ENCODE peak calls at places on chromosomes 6 and 20, in five cellular contexts. One of them, this sample, is unnamed.

GRCh38 chr6:56593801-56594318 is 48.8 kb downstream of the DST start:
- DNase-seq in PC-3: no peak
- DNase-seq in lower leg skin: no peak
- DNase-seq in AG09309: peak; percentile 5
- DNase-seq in cardiac muscle cell: no peak
- DNase-seq in this sample: no peak

GRCh38 chr6:80457044-80457933 is 350.8 kb downstream of the BCKDHB start:
- DNase-seq in PC-3: peak; percentile 90
- DNase-seq in lower leg skin: peak; percentile 77
- DNase-seq in AG09309: peak; percentile 88
- DNase-seq in cardiac muscle cell: no peak
- DNase-seq in this sample: no peak

GRCh38 chr6:43308101-43308989 is at the start of gene CRIP3:
- DNase-seq in PC-3: peak; percentile 64
- DNase-seq in lower leg skin: no peak
- DNase-seq in AG09309: no peak
- DNase-seq in cardiac muscle cell: peak; percentile 36
- DNase-seq in this sample: no peak

GRCh38 chr20:34472246-34472925 is 43.8 kb upstream of the DYNLRB1 start:
- DNase-seq in PC-3: peak; percentile 23
- DNase-seq in lower leg skin: no peak
- DNase-seq in AG09309: peak; percentile 41
- DNase-seq in cardiac muscle cell: no peak
- DNase-seq in this sample: no peak

GRCh38 chr6:28864321-28864923 is 59.4 kb downstream of the TRIM27 start:
- DNase-seq in PC-3: no peak
- DNase-seq in lower leg skin: no peak
- DNase-seq in AG09309: no peak
- DNase-seq in cardiac muscle cell: no peak
- DNase-seq in this sample: no peak

GRCh38 chr20:12321746-12322145 is 404.1 kb downstream of the BTBD3 start:
- DNase-seq in PC-3: no peak
- DNase-seq in lower leg skin: no peak
- DNase-seq in AG09309: no peak
- DNase-seq in cardiac muscle cell: no peak
- DNase-seq in this sample: no peak

GRCh38 chr6:130381459-130382380 is 15.9 kb downstream of the TMEM200A start:
- DNase-seq in PC-3: no peak
- DNase-seq in lower leg skin: no peak
- DNase-seq in AG09309: no peak
- DNase-seq in cardiac muscle cell: no peak
- DNase-seq in this sample: no peak

GRCh38 chr6:84033523-84034451 is at the start of gene MRAP2:
- DNase-seq in PC-3: no peak
- DNase-seq in lower leg skin: no peak
- DNase-seq in AG09309: no peak
- DNase-seq in cardiac muscle cell: peak; percentile 74
- DNase-seq in this sample: no peak

GRCh38 chr20:51752343-51752951 is 15.7 kb downstream of the ATP9A start:
- DNase-seq in PC-3: peak; percentile 97
- DNase-seq in lower leg skin: no peak
- DNase-seq in AG09309: peak; percentile 86
- DNase-seq in cardiac muscle cell: no peak
- DNase-seq in this sample: no peak

GRCh38 chr20:20546402-20546801 is 166.0 kb downstream of the RALGAPA2 start:
- DNase-seq in PC-3: no peak
- DNase-seq in lower leg skin: no peak
- DNase-seq in AG09309: no peak
- DNase-seq in cardiac muscle cell: no peak
- DNase-seq in this sample: no peak

GRCh38 chr6:14742680-14743079 is 503.2 kb upstream of the JARID2 start:
- DNase-seq in PC-3: no peak
- DNase-seq in lower leg skin: no peak
- DNase-seq in AG09309: no peak
- DNase-seq in cardiac muscle cell: no peak
- DNase-seq in this sample: no peak

GRCh38 chr6:160919713-160920112 is 71.9 kb upstream of the MAP3K4 start:
- DNase-seq in PC-3: peak; percentile 81
- DNase-seq in lower leg skin: no peak
- DNase-seq in AG09309: peak; percentile 86
- DNase-seq in cardiac muscle cell: no peak
- DNase-seq in this sample: no peak

GRCh38 chr20:63329331-63330083 is 31.6 kb downstream of the CHRNA4 start:
- DNase-seq in PC-3: no peak
- DNase-seq in lower leg skin: no peak
- DNase-seq in AG09309: no peak
- DNase-seq in cardiac muscle cell: no peak
- DNase-seq in this sample: no peak

GRCh38 chr6:21679761-21680265 is 86.3 kb downstream of the SOX4 start:
- DNase-seq in PC-3: peak; percentile 54
- DNase-seq in lower leg skin: no peak
- DNase-seq in AG09309: peak; percentile 71
- DNase-seq in cardiac muscle cell: no peak
- DNase-seq in this sample: no peak

GRCh38 chr6:43142101-43142500 is 29.0 kb upstream of the SRF start:
- DNase-seq in PC-3: no peak
- DNase-seq in lower leg skin: no peak
- DNase-seq in AG09309: no peak
- DNase-seq in cardiac muscle cell: no peak
- DNase-seq in this sample: no peak

GRCh38 chr20:62765021-62765420 is 31.3 kb upstream of the MRGBP start:
- DNase-seq in PC-3: no peak
- DNase-seq in lower leg skin: no peak
- DNase-seq in AG09309: no peak
- DNase-seq in cardiac muscle cell: no peak
- DNase-seq in this sample: no peak

GRCh38 chr6:43628392-43629103 is 516 bp downstream of the GTPBP2 start:
- DNase-seq in PC-3: peak; percentile 20
- DNase-seq in lower leg skin: peak; percentile 46
- DNase-seq in AG09309: no peak
- DNase-seq in cardiac muscle cell: peak; percentile 67
- DNase-seq in this sample: no peak

GRCh38 chr20:17634666-17635319 is 47.2 kb downstream of the RRBP1 start:
- DNase-seq in PC-3: no peak
- DNase-seq in lower leg skin: no peak
- DNase-seq in AG09309: no peak
- DNase-seq in cardiac muscle cell: no peak
- DNase-seq in this sample: no peak

GRCh38 chr6:143321687-143322086 is 128.8 kb downstream of the ADAT2 start:
- DNase-seq in PC-3: no peak
- DNase-seq in lower leg skin: no peak
- DNase-seq in AG09309: no peak
- DNase-seq in cardiac muscle cell: no peak
- DNase-seq in this sample: no peak

GRCh38 chr20:36144336-36144735 is 10.2 kb upstream of the EPB41L1 start:
- DNase-seq in PC-3: peak; percentile 8
- DNase-seq in lower leg skin: no peak
- DNase-seq in AG09309: no peak
- DNase-seq in cardiac muscle cell: no peak
- DNase-seq in this sample: no peak

GRCh38 chr20:9467995-9468394 is 46.4 kb upstream of the LAMP5 start:
- DNase-seq in PC-3: peak; percentile 25
- DNase-seq in lower leg skin: no peak
- DNase-seq in AG09309: no peak
- DNase-seq in cardiac muscle cell: peak; percentile 9
- DNase-seq in this sample: no peak

GRCh38 chr20:34302312-34302722 is 838 bp downstream of the AHCY start:
- DNase-seq in PC-3: peak; percentile 26
- DNase-seq in lower leg skin: no peak
- DNase-seq in AG09309: no peak
- DNase-seq in cardiac muscle cell: no peak
- DNase-seq in this sample: no peak

GRCh38 chr6:119540417-119540816 is 190.9 kb upstream of the MAN1A1 start:
- DNase-seq in PC-3: no peak
- DNase-seq in lower leg skin: no peak
- DNase-seq in AG09309: no peak
- DNase-seq in cardiac muscle cell: no peak
- DNase-seq in this sample: no peak

GRCh38 chr6:143064996-143065683 is 4.5 kb downstream of the AIG1 start:
- DNase-seq in PC-3: peak; percentile 14
- DNase-seq in lower leg skin: no peak
- DNase-seq in AG09309: no peak
- DNase-seq in cardiac muscle cell: no peak
- DNase-seq in this sample: no peak

GRCh38 chr6:4977468-4977867 is 26.4 kb downstream of the RPP40 start:
- DNase-seq in PC-3: no peak
- DNase-seq in lower leg skin: no peak
- DNase-seq in AG09309: no peak
- DNase-seq in cardiac muscle cell: no peak
- DNase-seq in this sample: no peak

GRCh38 chr6:74645108-74645849 is 560.6 kb downstream of the COL12A1 start:
- DNase-seq in PC-3: no peak
- DNase-seq in lower leg skin: no peak
- DNase-seq in AG09309: no peak
- DNase-seq in cardiac muscle cell: no peak
- DNase-seq in this sample: no peak

GRCh38 chr6:151806757-151807512 is 547 bp upstream of the ESR1 start:
- DNase-seq in PC-3: no peak
- DNase-seq in lower leg skin: no peak
- DNase-seq in AG09309: no peak
- DNase-seq in cardiac muscle cell: peak; percentile 28
- DNase-seq in this sample: no peak

GRCh38 chr6:131966443-131966842 is 15.3 kb upstream of the CCN2 start:
- DNase-seq in PC-3: no peak
- DNase-seq in lower leg skin: no peak
- DNase-seq in AG09309: peak; percentile 34
- DNase-seq in cardiac muscle cell: no peak
- DNase-seq in this sample: no peak

GRCh38 chr20:52484438-52484837 is 292.9 kb upstream of the ZFP64 start:
- DNase-seq in PC-3: no peak
- DNase-seq in lower leg skin: no peak
- DNase-seq in AG09309: peak; percentile 24
- DNase-seq in cardiac muscle cell: no peak
- DNase-seq in this sample: no peak

GRCh38 chr6:169451065-169451840 is 197.6 kb upstream of the THBS2 start:
- DNase-seq in PC-3: no peak
- DNase-seq in lower leg skin: no peak
- DNase-seq in AG09309: no peak
- DNase-seq in cardiac muscle cell: no peak
- DNase-seq in this sample: no peak

DNA sequence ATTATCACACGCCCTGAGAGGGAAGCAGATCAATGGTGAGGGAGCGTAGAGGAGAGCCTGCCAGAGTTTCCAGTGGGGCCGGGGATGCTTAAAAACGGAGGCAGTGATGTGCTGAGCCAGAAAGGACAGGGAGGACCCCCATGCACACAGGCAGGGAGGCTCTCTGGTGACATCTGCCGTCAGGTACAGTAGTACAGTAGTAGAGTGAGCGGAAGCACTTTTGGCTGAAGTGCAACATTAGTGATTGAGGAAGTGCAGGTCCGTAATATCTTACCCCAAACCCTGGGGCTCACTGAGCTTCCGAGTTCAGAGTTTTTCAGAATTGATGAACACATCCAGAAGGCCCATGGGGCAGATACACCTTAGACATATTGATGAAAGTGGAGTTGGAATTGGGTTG is 42.1 kb downstream of the GFRA4 start:
- DNase-seq in PC-3: no peak
- DNase-seq in lower leg skin: no peak
- DNase-seq in AG09309: no peak
- DNase-seq in cardiac muscle cell: peak; percentile 41
- DNase-seq in this sample: no peak
- TF ChIP-seq CTCF in PC-3: no peak
- TF ChIP-seq CTCF in lower leg skin: no peak
- TF ChIP-seq CTCF in AG09309: no peak
- TF ChIP-seq CTCF in cardiac muscle cell: no peak
- TF ChIP-seq CTCF in this sample: no peak

DNA sequence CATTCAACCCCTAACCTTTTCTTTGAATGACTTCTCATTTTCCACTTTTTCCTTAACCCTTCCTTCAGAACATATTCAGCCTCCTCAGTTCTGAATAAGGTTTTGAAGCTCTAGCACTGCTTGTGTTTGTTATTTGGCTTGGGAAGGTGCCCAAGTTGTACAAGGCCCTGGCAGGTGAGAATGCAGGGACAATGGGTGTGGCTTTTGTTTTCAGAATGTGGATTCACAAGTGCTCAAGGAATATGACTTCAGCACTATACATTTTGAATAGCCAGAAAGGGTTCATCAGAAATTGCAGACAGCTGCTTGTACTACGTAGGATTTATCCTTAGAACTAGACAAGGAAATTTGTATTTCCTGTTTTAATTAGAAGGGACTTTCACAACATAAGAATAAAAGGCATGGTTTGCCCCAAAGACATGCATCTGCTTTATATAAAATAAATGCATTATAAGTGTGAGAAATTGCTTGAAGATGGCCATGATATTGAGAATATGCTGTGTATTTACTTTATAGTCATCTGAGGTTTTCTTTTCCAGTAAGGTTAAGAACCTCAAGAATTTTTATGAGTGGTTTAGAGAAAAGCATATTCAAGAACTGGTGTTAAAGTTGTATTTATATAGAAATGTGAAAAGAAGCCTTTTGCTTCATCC is 29.3 kb upstream of the PRDM1 start:
- DNase-seq in PC-3: peak; percentile 16
- DNase-seq in lower leg skin: no peak
- DNase-seq in AG09309: peak; percentile 63
- DNase-seq in cardiac muscle cell: no peak
- DNase-seq in this sample: no peak
- H3K4me3 ChIP-seq in PC-3: no peak overlapping the region
- H3K4me3 ChIP-seq in lower leg skin: no peak overlapping the region
- H3K4me3 ChIP-seq in AG09309: no peak overlapping the region
- H3K4me3 ChIP-seq in cardiac muscle cell: no peak overlapping the region
- H3K4me3 ChIP-seq in this sample: no peak overlapping the region

GRCh38 chr6:92688328-92688727 is 731.0 kb downstream of the EPHA7 start:
- DNase-seq in PC-3: no peak
- DNase-seq in lower leg skin: no peak
- DNase-seq in AG09309: no peak
- DNase-seq in cardiac muscle cell: no peak
- DNase-seq in this sample: no peak
- TF ChIP-seq CTCF in PC-3: no peak
- TF ChIP-seq CTCF in lower leg skin: no peak
- TF ChIP-seq CTCF in AG09309: no peak
- TF ChIP-seq CTCF in cardiac muscle cell: no peak
- TF ChIP-seq CTCF in this sample: no peak

GRCh38 chr6:96563853-96564252 is 925 bp downstream of the FHL5 start:
- DNase-seq in PC-3: no peak
- DNase-seq in lower leg skin: no peak
- DNase-seq in AG09309: no peak
- DNase-seq in cardiac muscle cell: no peak
- DNase-seq in this sample: no peak

GRCh38 chr6:96562886-96563285 is at the start of gene FHL5:
- DNase-seq in PC-3: no peak
- DNase-seq in lower leg skin: no peak
- DNase-seq in AG09309: no peak
- DNase-seq in cardiac muscle cell: no peak
- DNase-seq in this sample: no peak
- H3K4me3 ChIP-seq in PC-3: no peak within 1 kb of the TSS
- H3K4me3 ChIP-seq in lower leg skin: no peak within 1 kb of the TSS
- H3K4me3 ChIP-seq in AG09309: no peak within 1 kb of the TSS
- H3K4me3 ChIP-seq in cardiac muscle cell: no peak within 1 kb of the TSS
- H3K4me3 ChIP-seq in this sample: no peak within 1 kb of the TSS